ENCODE peak calls at places on chromosomes 16 and 17, in five cellular contexts. F, U, D, J and N are unnamed samples.

GRCh38 chr17:76872221-76872873 is 4.1 kb downstream of the MGAT5B start:
- DNase-seq in F (peak), U (peak), D (peak), J (no peak), N (no peak)

GRCh38 chr17:19726615-19727376 is 10.4 kb upstream of the SLC47A2 start:
- DNase-seq in F (no peak), U (no peak), D (no peak), J (no peak), N (no peak)

GRCh38 chr16:23784811-23785447 is 30.1 kb downstream of the CHP2 start:
- DNase-seq in F (peak), U (no peak), D (peak), J (no peak), N (no peak)

GRCh38 chr16:30948956-30949654 is at the start of gene ORAI3:
- DNase-seq in F (peak), U (no peak), D (peak), J (peak), N (peak)

GRCh38 chr16:77660311-77660710 is 62.0 kb upstream of the NUDT7 start:
- DNase-seq in F (peak), U (peak), D (peak), J (no peak), N (no peak)

GRCh38 chr17:75998327-75998795 is 2.3 kb upstream of the CDK3 start:
- DNase-seq in F (peak), U (no peak), D (no peak), J (no peak), N (no peak)

GRCh38 chr16:66798162-66798561 is 3.2 kb downstream of the TERB1 start:
- DNase-seq in F (no peak), U (no peak), D (no peak), J (no peak), N (no peak)

GRCh38 chr16:12449795-12450194 is 353.9 kb downstream of the CPPED1 start:
- DNase-seq in F (no peak), U (no peak), D (peak), J (no peak), N (no peak)

GRCh38 chr17:420479-421175 is 68.0 kb upstream of the RPH3AL start:
- DNase-seq in F (no peak), U (no peak), D (no peak), J (no peak), N (no peak)

GRCh38 chr17:1882836-1883235 is 53.0 kb downstream of the RPA1 start:
- DNase-seq in F (peak), U (no peak), D (peak), J (no peak), N (no peak)

GRCh38 chr16:81591538-81591870 is 146.9 kb downstream of the CMIP start:
- DNase-seq in F (no peak), U (no peak), D (no peak), J (no peak), N (no peak)

GRCh38 chr16:75854117-75854516 is 127.8 kb upstream of the CPHXL start:
- DNase-seq in F (no peak), U (no peak), D (no peak), J (no peak), N (no peak)

GRCh38 chr17:47829870-47830269 is 1.5 kb downstream of the MRPL10 start:
- DNase-seq in F (no peak), U (no peak), D (no peak), J (no peak), N (no peak)

DNA sequence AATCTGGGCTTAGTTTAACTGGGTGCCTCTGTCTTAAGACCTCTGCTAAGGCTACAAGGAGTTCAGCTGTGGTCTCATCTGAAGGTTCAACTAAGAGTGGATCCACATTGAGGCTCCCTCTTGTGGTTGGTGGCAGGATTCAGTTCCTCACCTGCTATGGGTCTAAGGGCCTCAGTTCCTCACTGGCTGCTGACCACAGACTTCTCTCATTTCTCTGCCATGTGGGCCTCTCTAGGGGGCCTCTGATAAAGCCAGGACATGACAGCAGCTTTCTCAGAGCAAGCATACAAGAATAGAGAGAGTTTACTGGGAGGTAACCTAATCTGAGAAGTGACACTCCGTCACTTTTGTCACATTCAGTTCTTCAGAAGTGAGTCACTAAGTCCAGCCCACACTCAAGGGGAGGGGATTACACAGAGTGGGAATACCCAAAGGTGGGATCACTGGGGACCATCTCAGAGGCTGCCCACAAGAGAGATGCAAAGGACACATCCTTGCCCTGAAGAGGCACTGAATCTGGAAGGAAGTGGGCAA is 19.2 kb upstream of the ABAT start:
- DNase-seq in F (no peak), U (no peak), D (peak), J (no peak), N (no peak)
- TF ChIP-seq CTCF in F (no peak), U (peak), D (peak), J (no peak), N (peak)

DNA sequence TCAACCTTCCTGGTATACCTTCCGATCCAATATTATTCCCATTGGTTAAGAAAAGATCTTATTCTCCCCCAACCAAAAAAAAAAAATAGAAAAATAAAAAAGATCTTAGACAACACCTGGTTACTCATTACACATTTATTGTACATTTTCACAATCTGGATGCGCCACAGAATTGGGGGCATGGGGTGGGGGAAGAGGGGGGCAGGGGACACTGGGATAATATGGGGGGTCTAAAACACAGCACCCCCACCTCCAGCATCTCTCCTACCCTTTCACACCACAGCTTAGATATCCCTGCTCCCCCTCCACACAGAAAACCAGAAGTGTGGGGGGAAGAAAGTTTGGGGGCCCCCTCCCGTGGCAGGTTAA is 3.7 kb downstream of the VAMP2 start:
- DNase-seq in F (no peak), U (no peak), D (no peak), J (no peak), N (no peak)
- TF ChIP-seq CTCF in F (no peak), U (no peak), D (no peak), J (no peak), N (no peak)

GRCh38 chr16:70579248-70579647 is 55.6 kb downstream of the SF3B3 start:
- DNase-seq in F (no peak), U (no peak), D (no peak), J (no peak), N (no peak)

GRCh38 chr16:70578035-70578434 is 54.4 kb downstream of the SF3B3 start:
- DNase-seq in F (no peak), U (no peak), D (no peak), J (no peak), N (no peak)

GRCh38 chr16:70579648-70580630 is 56.3 kb downstream of the SF3B3 start:
- DNase-seq in F (no peak), U (no peak), D (no peak), J (no peak), N (no peak)

GRCh38 chr16:70586731-70587130 is 59.6 kb upstream of the IL34 start:
- DNase-seq in F (no peak), U (no peak), D (no peak), J (no peak), N (no peak)

GRCh38 chr16:70582280-70582978 is 58.8 kb downstream of the SF3B3 start:
- DNase-seq in F (no peak), U (no peak), D (no peak), J (no peak), N (no peak)
- TF ChIP-seq CTCF in F (peak), U (peak), D (no peak), J (no peak), N (peak)

GRCh38 chr17:50931003-50931878 is 65.1 kb upstream of the TOB1 start:
- DNase-seq in F (peak), U (no peak), D (peak), J (peak), N (peak)
- TF ChIP-seq CTCF in F (no peak), U (no peak), D (no peak), J (no peak), N (no peak)

DNA sequence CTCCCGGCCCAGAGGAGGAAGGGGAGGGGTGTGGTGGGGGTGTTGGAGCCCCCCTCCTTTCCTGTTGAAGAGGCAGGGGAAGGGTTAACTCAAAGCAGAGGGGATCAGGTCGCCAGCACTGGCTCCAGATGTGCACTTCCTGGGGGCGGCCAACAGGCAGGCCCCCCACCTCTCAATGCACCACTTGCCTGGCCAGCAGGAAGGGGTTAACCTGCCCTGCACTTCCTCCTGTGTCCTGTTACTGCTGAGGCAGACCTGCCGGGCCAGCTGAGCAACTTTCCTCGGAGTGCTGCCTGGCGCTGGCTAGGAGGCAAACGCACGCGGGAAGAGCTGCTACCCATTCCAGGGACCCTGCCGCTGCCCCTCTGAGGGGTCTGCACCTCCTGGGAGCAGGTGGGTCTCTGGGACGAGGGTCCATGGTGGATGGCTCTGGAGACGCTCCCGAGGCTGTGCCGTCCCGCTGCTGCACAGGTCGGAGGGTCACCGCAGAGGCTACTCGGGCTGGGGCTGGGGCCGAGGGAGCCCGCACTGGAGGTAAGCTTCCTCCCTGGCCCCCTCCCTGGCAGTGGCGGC is at the start of gene EPN3:
- DNase-seq in F (peak), U (no peak), D (no peak), J (no peak), N (peak)
- TF ChIP-seq CTCF in F (no peak), U (no peak), D (no peak), J (no peak), N (no peak)

GRCh38 chr16:85067431-85067830 is 39.8 kb downstream of the KIAA0513 start:
- DNase-seq in F (no peak), U (no peak), D (no peak), J (no peak), N (no peak)

GRCh38 chr16:85067024-85067423 is 39.4 kb downstream of the KIAA0513 start:
- DNase-seq in F (no peak), U (no peak), D (no peak), J (no peak), N (no peak)

GRCh38 chr16:85065099-85065498 is 37.5 kb downstream of the KIAA0513 start:
- DNase-seq in F (no peak), U (no peak), D (no peak), J (no peak), N (no peak)

GRCh38 chr16:85064186-85064585 is 36.6 kb downstream of the KIAA0513 start:
- DNase-seq in F (no peak), U (no peak), D (no peak), J (no peak), N (no peak)

DNA sequence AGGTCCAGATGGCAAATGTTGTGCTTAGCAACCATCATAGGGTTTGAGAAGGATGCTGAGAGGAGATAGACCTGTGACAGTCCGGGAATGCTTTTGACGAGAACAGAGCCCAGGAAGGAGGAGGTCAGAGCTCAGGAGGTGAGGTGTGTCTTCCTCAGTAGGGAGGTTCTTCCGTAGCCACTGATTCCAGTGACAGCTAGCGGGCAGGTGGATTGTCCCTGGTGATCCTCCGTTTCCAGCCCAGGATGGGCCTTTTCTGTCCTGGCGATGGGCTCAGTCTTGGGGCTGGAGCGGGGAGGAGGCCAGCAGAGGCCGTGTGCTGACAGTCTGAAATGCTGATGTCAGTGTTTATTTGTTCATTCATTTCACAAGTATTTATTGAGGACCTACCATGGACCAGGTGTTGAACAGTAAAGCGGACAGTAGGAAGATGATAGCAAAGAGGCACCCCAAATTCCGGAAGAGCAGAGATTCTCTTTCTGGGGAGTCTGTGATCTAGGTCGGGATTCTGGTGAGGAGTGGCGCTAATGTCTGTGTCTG is 38.8 kb downstream of the KIAA0513 start:
- DNase-seq in F (no peak), U (no peak), D (no peak), J (no peak), N (no peak)
- TF ChIP-seq CTCF in F (no peak), U (no peak), D (no peak), J (no peak), N (no peak)

GRCh38 chr16:19588661-19589060 is 33.2 kb downstream of the VPS35L start:
- DNase-seq in F (no peak), U (no peak), D (no peak), J (no peak), N (no peak)
- TF ChIP-seq CTCF in F (no peak), U (no peak), D (no peak), J (no peak), N (no peak)

GRCh38 chr16:51151951-51152663 is 1.0 kb upstream of the SALL1 start:
- DNase-seq in F (no peak), U (peak), D (no peak), J (no peak), N (peak)
- TF ChIP-seq CTCF in F (no peak), U (peak), D (no peak), J (no peak), N (peak)

DNA sequence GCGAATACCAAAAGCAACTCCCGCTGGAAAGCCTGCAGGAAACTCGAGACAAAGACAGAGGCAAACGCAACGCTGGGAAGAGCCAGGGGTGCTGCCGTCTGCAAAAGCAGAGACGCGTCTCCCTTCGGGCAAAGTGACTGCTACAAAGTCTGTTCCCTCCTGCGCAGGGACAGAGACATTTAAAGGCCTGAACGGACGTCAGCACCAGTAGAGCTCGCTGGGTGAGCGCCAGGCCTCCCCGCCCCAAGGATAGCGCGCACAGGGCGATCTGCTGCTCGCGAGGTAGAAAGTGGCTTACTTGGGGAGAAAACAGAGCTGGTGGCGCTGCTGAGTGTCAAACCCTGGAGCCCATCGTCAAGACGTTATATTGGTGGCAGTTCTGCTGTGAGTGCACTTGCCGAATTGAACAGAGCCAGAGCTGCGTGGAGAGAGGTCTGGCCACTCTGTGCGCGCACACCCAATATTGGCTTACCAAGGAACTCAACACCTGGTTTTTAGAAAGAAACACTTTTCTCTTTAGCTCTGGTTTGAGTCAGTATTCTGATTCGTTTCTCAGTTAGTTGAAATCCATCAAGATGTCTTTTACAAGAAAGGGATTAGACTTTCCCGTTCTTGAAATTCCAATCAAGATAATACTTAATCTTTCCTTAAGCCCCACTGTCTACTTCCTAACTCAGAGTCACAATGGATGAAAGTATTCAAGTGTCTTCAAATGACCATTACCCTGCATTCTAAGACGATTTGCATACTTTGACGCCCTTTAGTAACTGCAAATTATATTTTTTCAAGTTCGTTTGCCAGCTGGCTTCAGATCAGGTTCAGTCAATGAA is 190.1 kb downstream of the USP22 start:
- DNase-seq in F (peak), U (no peak), D (peak), J (no peak), N (no peak)
- TF ChIP-seq CTCF in F (no peak), U (no peak), D (no peak), J (no peak), N (no peak)